ENCODE peak calls at places on chromosomes 3 and 15, in four cellular contexts. N, E, H and Z are unnamed samples.

GRCh38 chr3:77281721-77282120 is 241.8 kb downstream of the ROBO2 start:
- DNase-seq in N (no peak), E (no peak), H (peak; percentile 45), Z (no peak)

GRCh38 chr3:31962801-31963205 is 18.3 kb downstream of the OSBPL10 start:
- DNase-seq in H (no peak), E (no peak), N (no peak), Z (no peak)

GRCh38 chr3:146262711-146263110 is 11.8 kb upstream of the PLSCR4 start:
- DNase-seq in H (no peak), E (no peak), N (no peak), Z (no peak)

GRCh38 chr15:62165029-62165792 is at the start of gene C2CD4B:
- DNase-seq in E (peak; percentile 93), N (no peak), H (peak; percentile 81), Z (no peak)

GRCh38 chr3:129010316-129010956 is 9.3 kb downstream of the EFCC1 start:
- DNase-seq in N (no peak), H (no peak), E (no peak), Z (no peak)

GRCh38 chr15:93141373-93141790 is 52.4 kb upstream of the RGMA start:
- DNase-seq in N (no peak), H (no peak), E (no peak), Z (no peak)

GRCh38 chr15:90711418-90711824 is 5.7 kb upstream of the BLM start:
- DNase-seq in H (no peak), N (no peak), E (no peak), Z (no peak)

GRCh38 chr3:65411367-65411766 is 627.4 kb downstream of the MAGI1 start:
- DNase-seq in H (no peak), E (no peak), N (no peak), Z (no peak)

GRCh38 chr15:101004500-101004899 is 85.3 kb downstream of the LRRK1 start:
- DNase-seq in N (no peak), H (no peak), E (no peak), Z (no peak)

GRCh38 chr3:134473868-134474546 is 11.8 kb downstream of the ANAPC13 start:
- DNase-seq in H (no peak), N (peak; percentile 51), E (peak; percentile 85), Z (no peak)
- TF ChIP-seq POLR2AphosphoS5 in H (no peak), N (no peak), E (no peak), Z (no peak)

GRCh38 chr3:14803981-14804834 is 14.6 kb upstream of the FGD5 start:
- DNase-seq in N (no peak), E (no peak), H (peak; percentile 85), Z (no peak)

GRCh38 chr3:14805946-14806537 is 12.7 kb upstream of the FGD5 start:
- DNase-seq in H (peak; percentile 41), E (no peak), N (no peak), Z (no peak)

GRCh38 chr3:14803101-14803980 is 15.4 kb upstream of the FGD5 start:
- DNase-seq in E (peak; percentile 50), H (peak; percentile 71), N (no peak), Z (no peak)

GRCh38 chr3:14806641-14807263 is 12.0 kb upstream of the FGD5 start:
- DNase-seq in E (no peak), N (no peak), H (peak; percentile 66), Z (no peak)

GRCh38 chr3:14804835-14805780 is 13.7 kb upstream of the FGD5 start:
- DNase-seq in E (no peak), N (no peak), H (peak; percentile 35), Z (no peak)
- H3K27me3 ChIP-seq in E (peaks cover 3% of the 10 kb centered on the region), N (no peaks in the 10 kb centered on the region), H (peaks cover 13% of the 10 kb centered on the region), Z (peaks cover 2% of the 10 kb centered on the region)

GRCh38 chr3:112653881-112654300 is 12.9 kb upstream of the CCDC80 start:
- DNase-seq in N (no peak), E (no peak), H (no peak), Z (no peak)
- TF ChIP-seq POLR2AphosphoS5 in N (no peak), E (no peak), H (no peak), Z (no peak)

GRCh38 chr15:76190070-76190564 is 121.2 kb downstream of the ETFA start:
- DNase-seq in H (no peak), N (no peak), E (no peak), Z (no peak)
- H3K27me3 ChIP-seq in H (peaks cover 46% of the 10 kb centered on the region), N (no peaks in the 10 kb centered on the region), E (no peaks in the 10 kb centered on the region), Z (no peaks in the 10 kb centered on the region)